ENCODE peak calls at places on chromosomes 3 and 15, in nine cellular contexts. O, J, L, Z, Y, M, R, P and I are unnamed samples.

GRCh38 chr15:70419046-70419445 is 321.3 kb upstream of the TLE3 start:
- DNase-seq in M (no peak), P (no peak), J (no peak), Y (no peak), Z (no peak), O (no peak), L (no peak), R (no peak), I (no peak)

GRCh38 chr15:65638681-65639089 is 16.9 kb downstream of the SLC24A1 start:
- DNase-seq in P (no peak), Y (peak), L (peak), R (peak), Z (peak), J (no peak), O (peak), M (no peak), I (no peak)

GRCh38 chr15:96893159-96893906 is 562.8 kb downstream of the NR2F2 start:
- DNase-seq in P (no peak), O (peak), Z (peak), L (peak), R (peak), Y (peak), J (peak), M (no peak), I (no peak)

GRCh38 chr3:100982710-100983109 is 10.5 kb downstream of the ABI3BP start:
- DNase-seq in Z (no peak), L (no peak), Y (peak), P (no peak), J (no peak), R (peak), O (no peak), M (peak), I (no peak)

GRCh38 chr3:116302087-116302747 is 143.1 kb downstream of the LSAMP start:
- DNase-seq in M (no peak), Y (peak), L (peak), J (no peak), O (no peak), Z (no peak), P (no peak), R (peak), I (peak)

GRCh38 chr3:121482651-121483050 is 63.1 kb downstream of the POLQ start:
- DNase-seq in O (no peak), Y (peak), J (no peak), L (peak), P (no peak), Z (no peak), M (no peak), R (peak), I (no peak)

GRCh38 chr15:88834211-88834812 is 31.1 kb downstream of the ACAN start:
- DNase-seq in P (no peak), J (peak), M (peak), Y (peak), R (peak), Z (peak), L (peak), O (peak), I (no peak)

GRCh38 chr3:149375164-149375823 is 2.2 kb downstream of the TM4SF1 start:
- DNase-seq in O (no peak), L (peak), M (no peak), Z (no peak), J (no peak), R (peak), P (no peak), Y (peak), I (no peak)

GRCh38 chr15:42184736-42185135 is 23.4 kb downstream of the VPS39 start:
- DNase-seq in L (no peak), P (no peak), M (no peak), R (no peak), O (no peak), Z (no peak), Y (no peak), J (no peak), I (no peak)

GRCh38 chr15:91852741-91853500 is 587 bp upstream of the SLCO3A1 start:
- DNase-seq in R (peak), J (peak), P (peak), M (peak), L (peak), Z (peak), O (peak), Y (peak), I (no peak)

GRCh38 chr15:82828064-82828463 is 18.6 kb downstream of the WHAMM start:
- DNase-seq in J (no peak), M (no peak), R (no peak), Y (peak), Z (no peak), L (no peak), P (no peak), O (no peak), I (no peak)

GRCh38 chr3:143433787-143434378 is 314.3 kb downstream of the CHST2 start:
- DNase-seq in M (no peak), O (peak), Z (peak), R (no peak), Y (no peak), L (no peak), J (no peak), P (no peak), I (no peak)

GRCh38 chr3:182629521-182629920 is 163.8 kb upstream of the ATP11B start:
- DNase-seq in M (no peak), R (no peak), L (peak), Y (no peak), P (no peak), O (no peak), J (no peak), Z (no peak), I (no peak)

GRCh38 chr15:50265620-50266019 is at the start of gene HDC:
- DNase-seq in Y (no peak), J (no peak), Z (no peak), M (no peak), P (no peak), O (no peak), L (no peak), R (no peak), I (no peak)

GRCh38 chr15:35925634-35926380 is 379.8 kb upstream of the DPH6 start:
- DNase-seq in R (peak), J (no peak), O (no peak), P (no peak), M (no peak), Y (peak), L (peak), Z (no peak), I (no peak)

GRCh38 chr15:73270366-73271097 is 98.2 kb downstream of the HCN4 start:
- DNase-seq in R (no peak), Y (no peak), O (no peak), P (no peak), J (no peak), M (no peak), L (no peak), Z (no peak), I (no peak)

GRCh38 chr3:112027839-112028238 is 6.7 kb upstream of the TMPRSS7 start:
- DNase-seq in O (no peak), J (no peak), P (no peak), Z (no peak), L (no peak), Y (no peak), R (no peak), M (no peak), I (no peak)

GRCh38 chr3:188021041-188021440 is 132.9 kb upstream of the LPP start:
- DNase-seq in Y (no peak), Z (no peak), M (peak), L (no peak), R (peak), J (no peak), O (no peak), P (no peak), I (no peak)

GRCh38 chr3:188584162-188584529 is 430.2 kb downstream of the LPP start:
- DNase-seq in O (no peak), J (no peak), P (no peak), R (peak), L (peak), M (no peak), Y (peak), Z (no peak), I (no peak)